ENCODE peak calls at places on chromosomes 5 and 9, in ten cellular contexts. One of them, this sample, is unnamed.

GRCh38 chr9:114434878-114435311 is 47.1 kb upstream of the AKNA start:
- DNase-seq in germinal center: peak; percentile 41
- DNase-seq in DMS79 treated with DMSO at 0.1 percent for 48 hours: peak; percentile 72
- DNase-seq in NCI-H1436: peak; percentile 42
- DNase-seq in NCI-H510A treated with DMSO at 0.1 percent for 48 hours: peak; percentile 49
- DNase-seq in left colon: no peak
- DNase-seq in head of caudate nucleus: peak; percentile 59
- DNase-seq in progenitor cell of endocrine pancreas: no peak
- DNase-seq in stimulated activated CD8-positive, alpha-beta memory T cell treated with anti-CD3 and anti-CD28 coated beads, Interleukin-15, amount 100 ng/mL, for 1 hour: no peak
- DNase-seq in HEK293T: peak; percentile 64
- DNase-seq in this sample: no peak

GRCh38 chr9:121667214-121667613 is 15.8 kb downstream of the DAB2IP start:
- DNase-seq in left colon: peak; percentile 87
- DNase-seq in NCI-H510A treated with DMSO at 0.1 percent for 48 hours: no peak
- DNase-seq in stimulated activated CD8-positive, alpha-beta memory T cell treated with anti-CD3 and anti-CD28 coated beads, Interleukin-15, amount 100 ng/mL, for 1 hour: no peak
- DNase-seq in germinal center: no peak
- DNase-seq in head of caudate nucleus: no peak
- DNase-seq in progenitor cell of endocrine pancreas: no peak
- DNase-seq in NCI-H1436: no peak
- DNase-seq in DMS79 treated with DMSO at 0.1 percent for 48 hours: no peak
- DNase-seq in HEK293T: no peak
- DNase-seq in this sample: no peak

GRCh38 chr9:115614931-115615401 is 497.0 kb upstream of the TNC start:
- DNase-seq in progenitor cell of endocrine pancreas: no peak
- DNase-seq in germinal center: no peak
- DNase-seq in DMS79 treated with DMSO at 0.1 percent for 48 hours: no peak
- DNase-seq in HEK293T: no peak
- DNase-seq in stimulated activated CD8-positive, alpha-beta memory T cell treated with anti-CD3 and anti-CD28 coated beads, Interleukin-15, amount 100 ng/mL, for 1 hour: no peak
- DNase-seq in head of caudate nucleus: no peak
- DNase-seq in NCI-H1436: no peak
- DNase-seq in NCI-H510A treated with DMSO at 0.1 percent for 48 hours: no peak
- DNase-seq in left colon: no peak
- DNase-seq in this sample: no peak

GRCh38 chr5:71899865-71900342 is 180.8 kb downstream of the CARTPT start:
- DNase-seq in germinal center: no peak
- DNase-seq in left colon: no peak
- DNase-seq in DMS79 treated with DMSO at 0.1 percent for 48 hours: no peak
- DNase-seq in NCI-H510A treated with DMSO at 0.1 percent for 48 hours: no peak
- DNase-seq in stimulated activated CD8-positive, alpha-beta memory T cell treated with anti-CD3 and anti-CD28 coated beads, Interleukin-15, amount 100 ng/mL, for 1 hour: no peak
- DNase-seq in progenitor cell of endocrine pancreas: no peak
- DNase-seq in head of caudate nucleus: no peak
- DNase-seq in NCI-H1436: no peak
- DNase-seq in HEK293T: no peak
- DNase-seq in this sample: no peak

GRCh38 chr9:126499005-126499910 is 114.5 kb upstream of the LMX1B start:
- DNase-seq in head of caudate nucleus: no peak
- DNase-seq in NCI-H1436: peak; percentile 8
- DNase-seq in NCI-H510A treated with DMSO at 0.1 percent for 48 hours: peak; percentile 27
- DNase-seq in stimulated activated CD8-positive, alpha-beta memory T cell treated with anti-CD3 and anti-CD28 coated beads, Interleukin-15, amount 100 ng/mL, for 1 hour: no peak
- DNase-seq in left colon: peak; percentile 18
- DNase-seq in germinal center: peak; percentile 50
- DNase-seq in progenitor cell of endocrine pancreas: no peak
- DNase-seq in DMS79 treated with DMSO at 0.1 percent for 48 hours: no peak
- DNase-seq in HEK293T: peak; percentile 46
- DNase-seq in this sample: no peak

GRCh38 chr9:124696101-124696500 is 75.0 kb downstream of the NR6A1 start:
- DNase-seq in progenitor cell of endocrine pancreas: no peak
- DNase-seq in left colon: no peak
- DNase-seq in HEK293T: no peak
- DNase-seq in NCI-H510A treated with DMSO at 0.1 percent for 48 hours: no peak
- DNase-seq in germinal center: no peak
- DNase-seq in NCI-H1436: no peak
- DNase-seq in head of caudate nucleus: no peak
- DNase-seq in stimulated activated CD8-positive, alpha-beta memory T cell treated with anti-CD3 and anti-CD28 coated beads, Interleukin-15, amount 100 ng/mL, for 1 hour: no peak
- DNase-seq in DMS79 treated with DMSO at 0.1 percent for 48 hours: no peak
- DNase-seq in this sample: no peak

GRCh38 chr5:15585826-15586591 is 86.0 kb downstream of the FBXL7 start:
- DNase-seq in NCI-H510A treated with DMSO at 0.1 percent for 48 hours: no peak
- DNase-seq in left colon: no peak
- DNase-seq in germinal center: no peak
- DNase-seq in HEK293T: no peak
- DNase-seq in head of caudate nucleus: no peak
- DNase-seq in DMS79 treated with DMSO at 0.1 percent for 48 hours: no peak
- DNase-seq in stimulated activated CD8-positive, alpha-beta memory T cell treated with anti-CD3 and anti-CD28 coated beads, Interleukin-15, amount 100 ng/mL, for 1 hour: no peak
- DNase-seq in progenitor cell of endocrine pancreas: no peak
- DNase-seq in NCI-H1436: no peak
- DNase-seq in this sample: no peak

GRCh38 chr5:171520300-171521170 is 101.1 kb downstream of the FGF18 start:
- DNase-seq in stimulated activated CD8-positive, alpha-beta memory T cell treated with anti-CD3 and anti-CD28 coated beads, Interleukin-15, amount 100 ng/mL, for 1 hour: no peak
- DNase-seq in head of caudate nucleus: no peak
- DNase-seq in HEK293T: peak; percentile 32
- DNase-seq in NCI-H1436: no peak
- DNase-seq in NCI-H510A treated with DMSO at 0.1 percent for 48 hours: no peak
- DNase-seq in left colon: no peak
- DNase-seq in germinal center: no peak
- DNase-seq in DMS79 treated with DMSO at 0.1 percent for 48 hours: no peak
- DNase-seq in progenitor cell of endocrine pancreas: no peak
- DNase-seq in this sample: no peak

GRCh38 chr5:15424769-15425168 is 75.2 kb upstream of the FBXL7 start:
- DNase-seq in stimulated activated CD8-positive, alpha-beta memory T cell treated with anti-CD3 and anti-CD28 coated beads, Interleukin-15, amount 100 ng/mL, for 1 hour: no peak
- DNase-seq in DMS79 treated with DMSO at 0.1 percent for 48 hours: no peak
- DNase-seq in NCI-H510A treated with DMSO at 0.1 percent for 48 hours: no peak
- DNase-seq in NCI-H1436: no peak
- DNase-seq in HEK293T: no peak
- DNase-seq in head of caudate nucleus: no peak
- DNase-seq in germinal center: no peak
- DNase-seq in left colon: no peak
- DNase-seq in progenitor cell of endocrine pancreas: no peak
- DNase-seq in this sample: no peak

GRCh38 chr5:123080215-123080614 is 8.8 kb upstream of the PRDM6 start:
- DNase-seq in germinal center: no peak
- DNase-seq in NCI-H510A treated with DMSO at 0.1 percent for 48 hours: no peak
- DNase-seq in progenitor cell of endocrine pancreas: no peak
- DNase-seq in DMS79 treated with DMSO at 0.1 percent for 48 hours: no peak
- DNase-seq in left colon: no peak
- DNase-seq in NCI-H1436: no peak
- DNase-seq in HEK293T: no peak
- DNase-seq in stimulated activated CD8-positive, alpha-beta memory T cell treated with anti-CD3 and anti-CD28 coated beads, Interleukin-15, amount 100 ng/mL, for 1 hour: no peak
- DNase-seq in head of caudate nucleus: no peak
- DNase-seq in this sample: no peak

GRCh38 chr9:93659837-93660177 is 83.4 kb downstream of the PHF2 start:
- DNase-seq in germinal center: no peak
- DNase-seq in NCI-H510A treated with DMSO at 0.1 percent for 48 hours: no peak
- DNase-seq in left colon: peak; percentile 15
- DNase-seq in head of caudate nucleus: no peak
- DNase-seq in stimulated activated CD8-positive, alpha-beta memory T cell treated with anti-CD3 and anti-CD28 coated beads, Interleukin-15, amount 100 ng/mL, for 1 hour: no peak
- DNase-seq in HEK293T: no peak
- DNase-seq in NCI-H1436: no peak
- DNase-seq in progenitor cell of endocrine pancreas: no peak
- DNase-seq in DMS79 treated with DMSO at 0.1 percent for 48 hours: no peak
- DNase-seq in this sample: no peak

GRCh38 chr5:39631948-39632347 is 207.2 kb upstream of the DAB2 start:
- DNase-seq in left colon: no peak
- DNase-seq in progenitor cell of endocrine pancreas: no peak
- DNase-seq in head of caudate nucleus: no peak
- DNase-seq in germinal center: no peak
- DNase-seq in stimulated activated CD8-positive, alpha-beta memory T cell treated with anti-CD3 and anti-CD28 coated beads, Interleukin-15, amount 100 ng/mL, for 1 hour: no peak
- DNase-seq in NCI-H510A treated with DMSO at 0.1 percent for 48 hours: no peak
- DNase-seq in HEK293T: no peak
- DNase-seq in DMS79 treated with DMSO at 0.1 percent for 48 hours: no peak
- DNase-seq in NCI-H1436: no peak
- DNase-seq in this sample: no peak

GRCh38 chr5:53249529-53249928 is 140.0 kb upstream of the MOCS2 start:
- DNase-seq in HEK293T: no peak
- DNase-seq in left colon: no peak
- DNase-seq in DMS79 treated with DMSO at 0.1 percent for 48 hours: no peak
- DNase-seq in head of caudate nucleus: no peak
- DNase-seq in progenitor cell of endocrine pancreas: no peak
- DNase-seq in NCI-H510A treated with DMSO at 0.1 percent for 48 hours: no peak
- DNase-seq in germinal center: no peak
- DNase-seq in NCI-H1436: no peak
- DNase-seq in stimulated activated CD8-positive, alpha-beta memory T cell treated with anti-CD3 and anti-CD28 coated beads, Interleukin-15, amount 100 ng/mL, for 1 hour: no peak
- DNase-seq in this sample: no peak

GRCh38 chr9:116937361-116937760 is 250.3 kb downstream of the TRIM32 start:
- DNase-seq in NCI-H1436: no peak
- DNase-seq in head of caudate nucleus: no peak
- DNase-seq in DMS79 treated with DMSO at 0.1 percent for 48 hours: no peak
- DNase-seq in HEK293T: no peak
- DNase-seq in progenitor cell of endocrine pancreas: no peak
- DNase-seq in germinal center: no peak
- DNase-seq in NCI-H510A treated with DMSO at 0.1 percent for 48 hours: no peak
- DNase-seq in stimulated activated CD8-positive, alpha-beta memory T cell treated with anti-CD3 and anti-CD28 coated beads, Interleukin-15, amount 100 ng/mL, for 1 hour: no peak
- DNase-seq in left colon: no peak
- DNase-seq in this sample: no peak

GRCh38 chr5:76175051-76175666 is 92.0 kb downstream of the SV2C start:
- DNase-seq in DMS79 treated with DMSO at 0.1 percent for 48 hours: no peak
- DNase-seq in left colon: no peak
- DNase-seq in stimulated activated CD8-positive, alpha-beta memory T cell treated with anti-CD3 and anti-CD28 coated beads, Interleukin-15, amount 100 ng/mL, for 1 hour: peak; percentile 20
- DNase-seq in NCI-H1436: peak; percentile 32
- DNase-seq in germinal center: peak; percentile 64
- DNase-seq in HEK293T: peak; percentile 66
- DNase-seq in head of caudate nucleus: peak; percentile 51
- DNase-seq in progenitor cell of endocrine pancreas: peak; percentile 15
- DNase-seq in NCI-H510A treated with DMSO at 0.1 percent for 48 hours: peak; percentile 13
- DNase-seq in this sample: no peak

GRCh38 chr9:106403081-106403480 is 459.9 kb upstream of the ZNF462 start:
- DNase-seq in germinal center: no peak
- DNase-seq in DMS79 treated with DMSO at 0.1 percent for 48 hours: no peak
- DNase-seq in progenitor cell of endocrine pancreas: no peak
- DNase-seq in left colon: no peak
- DNase-seq in head of caudate nucleus: no peak
- DNase-seq in HEK293T: no peak
- DNase-seq in NCI-H510A treated with DMSO at 0.1 percent for 48 hours: no peak
- DNase-seq in stimulated activated CD8-positive, alpha-beta memory T cell treated with anti-CD3 and anti-CD28 coated beads, Interleukin-15, amount 100 ng/mL, for 1 hour: no peak
- DNase-seq in NCI-H1436: no peak
- DNase-seq in this sample: no peak

GRCh38 chr9:12718482-12719026 is 25.4 kb downstream of the TYRP1 start:
- DNase-seq in NCI-H1436: no peak
- DNase-seq in NCI-H510A treated with DMSO at 0.1 percent for 48 hours: no peak
- DNase-seq in stimulated activated CD8-positive, alpha-beta memory T cell treated with anti-CD3 and anti-CD28 coated beads, Interleukin-15, amount 100 ng/mL, for 1 hour: no peak
- DNase-seq in progenitor cell of endocrine pancreas: no peak
- DNase-seq in left colon: no peak
- DNase-seq in germinal center: no peak
- DNase-seq in DMS79 treated with DMSO at 0.1 percent for 48 hours: no peak
- DNase-seq in head of caudate nucleus: no peak
- DNase-seq in HEK293T: no peak
- DNase-seq in this sample: no peak

GRCh38 chr5:179796877-179797608 is 3.3 kb downstream of the LTC4S start:
- DNase-seq in NCI-H510A treated with DMSO at 0.1 percent for 48 hours: no peak
- DNase-seq in DMS79 treated with DMSO at 0.1 percent for 48 hours: no peak
- DNase-seq in left colon: no peak
- DNase-seq in germinal center: no peak
- DNase-seq in HEK293T: no peak
- DNase-seq in progenitor cell of endocrine pancreas: no peak
- DNase-seq in NCI-H1436: no peak
- DNase-seq in head of caudate nucleus: no peak
- DNase-seq in stimulated activated CD8-positive, alpha-beta memory T cell treated with anti-CD3 and anti-CD28 coated beads, Interleukin-15, amount 100 ng/mL, for 1 hour: no peak
- DNase-seq in this sample: no peak

GRCh38 chr5:145189786-145190185 is 645.4 kb downstream of the PRELID2 start:
- DNase-seq in DMS79 treated with DMSO at 0.1 percent for 48 hours: no peak
- DNase-seq in stimulated activated CD8-positive, alpha-beta memory T cell treated with anti-CD3 and anti-CD28 coated beads, Interleukin-15, amount 100 ng/mL, for 1 hour: no peak
- DNase-seq in left colon: no peak
- DNase-seq in progenitor cell of endocrine pancreas: no peak
- DNase-seq in head of caudate nucleus: no peak
- DNase-seq in NCI-H510A treated with DMSO at 0.1 percent for 48 hours: no peak
- DNase-seq in NCI-H1436: no peak
- DNase-seq in germinal center: no peak
- DNase-seq in HEK293T: no peak
- DNase-seq in this sample: no peak

GRCh38 chr9:16100596-16101091 is 547.8 kb downstream of the CCDC171 start:
- DNase-seq in NCI-H510A treated with DMSO at 0.1 percent for 48 hours: no peak
- DNase-seq in HEK293T: no peak
- DNase-seq in left colon: peak; percentile 32
- DNase-seq in progenitor cell of endocrine pancreas: peak; percentile 10
- DNase-seq in DMS79 treated with DMSO at 0.1 percent for 48 hours: no peak
- DNase-seq in NCI-H1436: no peak
- DNase-seq in germinal center: no peak
- DNase-seq in head of caudate nucleus: peak; percentile 14
- DNase-seq in stimulated activated CD8-positive, alpha-beta memory T cell treated with anti-CD3 and anti-CD28 coated beads, Interleukin-15, amount 100 ng/mL, for 1 hour: no peak
- DNase-seq in this sample: no peak

GRCh38 chr5:176542596-176543427 is 5.6 kb upstream of the RNF44 start:
- DNase-seq in NCI-H1436: no peak
- DNase-seq in HEK293T: peak; percentile 67
- DNase-seq in DMS79 treated with DMSO at 0.1 percent for 48 hours: no peak
- DNase-seq in progenitor cell of endocrine pancreas: no peak
- DNase-seq in NCI-H510A treated with DMSO at 0.1 percent for 48 hours: no peak
- DNase-seq in left colon: no peak
- DNase-seq in head of caudate nucleus: no peak
- DNase-seq in stimulated activated CD8-positive, alpha-beta memory T cell treated with anti-CD3 and anti-CD28 coated beads, Interleukin-15, amount 100 ng/mL, for 1 hour: no peak
- DNase-seq in germinal center: no peak
- DNase-seq in this sample: no peak

GRCh38 chr5:173629628-173630027 is 13.2 kb upstream of the BOD1 start:
- DNase-seq in left colon: no peak
- DNase-seq in stimulated activated CD8-positive, alpha-beta memory T cell treated with anti-CD3 and anti-CD28 coated beads, Interleukin-15, amount 100 ng/mL, for 1 hour: no peak
- DNase-seq in NCI-H1436: no peak
- DNase-seq in NCI-H510A treated with DMSO at 0.1 percent for 48 hours: no peak
- DNase-seq in HEK293T: peak; percentile 73
- DNase-seq in DMS79 treated with DMSO at 0.1 percent for 48 hours: no peak
- DNase-seq in progenitor cell of endocrine pancreas: peak; percentile 18
- DNase-seq in germinal center: peak; percentile 39
- DNase-seq in head of caudate nucleus: no peak
- DNase-seq in this sample: no peak

GRCh38 chr5:136123236-136123768 is 9.3 kb upstream of the SMAD5 start:
- DNase-seq in NCI-H510A treated with DMSO at 0.1 percent for 48 hours: peak; percentile 85
- DNase-seq in left colon: peak; percentile 50
- DNase-seq in head of caudate nucleus: no peak
- DNase-seq in HEK293T: no peak
- DNase-seq in stimulated activated CD8-positive, alpha-beta memory T cell treated with anti-CD3 and anti-CD28 coated beads, Interleukin-15, amount 100 ng/mL, for 1 hour: no peak
- DNase-seq in germinal center: no peak
- DNase-seq in DMS79 treated with DMSO at 0.1 percent for 48 hours: no peak
- DNase-seq in progenitor cell of endocrine pancreas: no peak
- DNase-seq in NCI-H1436: peak; percentile 55
- DNase-seq in this sample: no peak

GRCh38 chr9:27499481-27499880 is 24.6 kb upstream of the IFNK start:
- DNase-seq in progenitor cell of endocrine pancreas: no peak
- DNase-seq in germinal center: no peak
- DNase-seq in stimulated activated CD8-positive, alpha-beta memory T cell treated with anti-CD3 and anti-CD28 coated beads, Interleukin-15, amount 100 ng/mL, for 1 hour: no peak
- DNase-seq in NCI-H1436: no peak
- DNase-seq in head of caudate nucleus: no peak
- DNase-seq in HEK293T: no peak
- DNase-seq in left colon: no peak
- DNase-seq in NCI-H510A treated with DMSO at 0.1 percent for 48 hours: no peak
- DNase-seq in DMS79 treated with DMSO at 0.1 percent for 48 hours: no peak
- DNase-seq in this sample: no peak

GRCh38 chr9:130713286-130713975 is 19.9 kb downstream of the EXOSC2 start:
- DNase-seq in left colon: no peak
- DNase-seq in NCI-H510A treated with DMSO at 0.1 percent for 48 hours: no peak
- DNase-seq in HEK293T: no peak
- DNase-seq in stimulated activated CD8-positive, alpha-beta memory T cell treated with anti-CD3 and anti-CD28 coated beads, Interleukin-15, amount 100 ng/mL, for 1 hour: no peak
- DNase-seq in DMS79 treated with DMSO at 0.1 percent for 48 hours: no peak
- DNase-seq in head of caudate nucleus: no peak
- DNase-seq in NCI-H1436: no peak
- DNase-seq in progenitor cell of endocrine pancreas: no peak
- DNase-seq in germinal center: no peak
- DNase-seq in this sample: no peak

This sample was measured in type B pancreatic cell.